ENCODE peak calls at places on chromosomes 12 and 14, in nine cellular contexts. N is stimulated activated CD4-positive, alpha-beta T cell treated with anti-CD3 and anti-CD28 coated beads, Interleukin-4, amount 100 ng/mL, for 1 hour; Y is left kidney; Z is T47D; X is activated CD8-positive, alpha-beta memory T cell treated with anti-CD3 and anti-CD28 coated beads for 1 hour; V is head of caudate nucleus; A is DMS153; O is hypothalamus; R is globus pallidus. D is an unnamed sample.

GRCh38 chr14:77641534-77642341 is 25.3 kb upstream of the SPTLC2 start:
- DNase-seq in N (peak; percentile 73), Y (peak; percentile 83), Z (peak; percentile 42), X (peak; percentile 53), V (peak; percentile 73), A (peak; percentile 37), O (peak; percentile 35), R (peak; percentile 63), D (peak; percentile 58)

GRCh38 chr14:92511472-92512247 is 1.9 kb upstream of the RIN3 start:
- DNase-seq in N (no peak), Y (no peak), Z (no peak), X (no peak), V (no peak), A (peak; percentile 36), O (no peak), R (no peak), D (no peak)

GRCh38 chr12:117300131-117300530 is 61.3 kb downstream of the NOS1 start:
- DNase-seq in N (no peak), Y (no peak), Z (no peak), X (no peak), V (no peak), A (no peak), O (no peak), R (no peak), D (no peak)

GRCh38 chr12:116427200-116427932 is 131.8 kb upstream of the MAP1LC3B2 start:
- DNase-seq in N (no peak), Y (peak; percentile 87), Z (no peak), X (no peak), V (no peak), A (no peak), O (no peak), R (no peak), D (no peak)

GRCh38 chr12:52189376-52190174 is 2.2 kb downstream of the KRT80 start:
- DNase-seq in N (no peak), Y (no peak), Z (no peak), X (no peak), V (no peak), A (no peak), O (no peak), R (no peak), D (no peak)

GRCh38 chr14:92513204-92513965 is at the start of gene RIN3:
- DNase-seq in N (peak; percentile 36), Y (peak; percentile 82), Z (no peak), X (peak; percentile 39), V (no peak), A (no peak), O (no peak), R (no peak), D (peak; percentile 20)

GRCh38 chr14:96796851-96797187 is 363 bp upstream of the VRK1 start:
- DNase-seq in N (no peak), Y (no peak), Z (no peak), X (no peak), V (no peak), A (no peak), O (no peak), R (no peak), D (no peak)

GRCh38 chr12:82682851-82683261 is 3.9 kb upstream of the TMTC2 start:
- DNase-seq in N (no peak), Y (no peak), Z (no peak), X (no peak), V (no peak), A (no peak), O (no peak), R (no peak), D (no peak)

GRCh38 chr12:68940731-68941130 is 7.8 kb upstream of the CPM start:
- DNase-seq in N (no peak), Y (no peak), Z (no peak), X (no peak), V (no peak), A (no peak), O (no peak), R (no peak), D (no peak)

GRCh38 chr12:109877504-109878246 is 2.7 kb downstream of the GLTP start:
- DNase-seq in N (no peak), Y (no peak), Z (no peak), X (no peak), V (peak; percentile 69), A (no peak), O (peak; percentile 54), R (peak; percentile 90), D (peak; percentile 58)

GRCh38 chr12:106586803-106587684 is 4.2 kb downstream of the RFX4 start:
- DNase-seq in N (no peak), Y (peak; percentile 80), Z (peak; percentile 41), X (no peak), V (no peak), A (no peak), O (peak; percentile 50), R (peak; percentile 60), D (peak; percentile 64)

GRCh38 chr14:35944847-35945246 is 118.7 kb downstream of the BRMS1L start:
- DNase-seq in N (peak; percentile 7), Y (peak; percentile 39), Z (peak; percentile 18), X (no peak), V (no peak), A (no peak), O (no peak), R (no peak), D (no peak)

GRCh38 chr12:80939231-80939950 is 1.7 kb upstream of the LIN7A start:
- DNase-seq in N (no peak), Y (peak; percentile 6), Z (no peak), X (no peak), V (no peak), A (no peak), O (no peak), R (no peak), D (no peak)

GRCh38 chr12:126036348-126036747 is 971.1 kb downstream of the AACS start:
- DNase-seq in N (no peak), Y (no peak), Z (no peak), X (no peak), V (no peak), A (no peak), O (no peak), R (no peak), D (no peak)

GRCh38 chr12:93363854-93364297 is 13.8 kb upstream of the NUDT4 start:
- DNase-seq in N (no peak), Y (no peak), Z (no peak), X (no peak), V (no peak), A (no peak), O (no peak), R (no peak), D (no peak)

GRCh38 chr12:2384029-2384386 is 331.2 kb downstream of the CACNA1C start:
- DNase-seq in N (no peak), Y (no peak), Z (no peak), X (no peak), V (peak; percentile 28), A (no peak), O (no peak), R (no peak), D (no peak)

GRCh38 chr12:5430639-5431603 is 987 bp upstream of the NTF3 start:
- DNase-seq in N (no peak), Y (peak; percentile 77), Z (no peak), X (no peak), V (no peak), A (no peak), O (no peak), R (no peak), D (no peak)

GRCh38 chr12:4809013-4809448 is 88.8 kb downstream of the GALNT8 start:
- DNase-seq in N (peak; percentile 13), Y (peak; percentile 90), Z (no peak), X (no peak), V (peak; percentile 21), A (peak; percentile 70), O (peak; percentile 47), R (peak; percentile 13), D (peak; percentile 27)

GRCh38 chr14:104142136-104143041 is 4.0 kb downstream of the KIF26A start:
- DNase-seq in N (no peak), Y (no peak), Z (no peak), X (no peak), V (no peak), A (no peak), O (no peak), R (no peak), D (no peak)

GRCh38 chr12:117036046-117036445 is 63.2 kb downstream of the TESC start:
- DNase-seq in N (no peak), Y (no peak), Z (no peak), X (no peak), V (no peak), A (peak; percentile 88), O (no peak), R (no peak), D (no peak)

D was measured in midbrain.